ENCODE peak calls at places on chromosome 14, in five cellular contexts. One of them, this sample, is unnamed.

GRCh38 chr14:33715223-33715528 is 235.7 kb downstream of the EGLN3 start:
- DNase-seq in CD4-positive, alpha-beta T cell: no peak
- DNase-seq in body of pancreas: no peak
- DNase-seq in PC-9: no peak
- DNase-seq in testis: no peak
- DNase-seq in this sample: no peak

GRCh38 chr14:32049361-32050103 is 27.6 kb upstream of the ARHGAP5 start:
- DNase-seq in CD4-positive, alpha-beta T cell: no peak
- DNase-seq in body of pancreas: no peak
- DNase-seq in PC-9: no peak
- DNase-seq in testis: no peak
- DNase-seq in this sample: no peak

GRCh38 chr14:100067971-100068959 is 3.0 kb downstream of the EVL start:
- DNase-seq in CD4-positive, alpha-beta T cell: peak; percentile 78
- DNase-seq in body of pancreas: no peak
- DNase-seq in PC-9: peak; percentile 61
- DNase-seq in testis: peak; percentile 33
- DNase-seq in this sample: peak; percentile 73

GRCh38 chr14:97390031-97390729 is 593.0 kb downstream of the VRK1 start:
- DNase-seq in CD4-positive, alpha-beta T cell: no peak
- DNase-seq in body of pancreas: no peak
- DNase-seq in PC-9: no peak
- DNase-seq in testis: no peak
- DNase-seq in this sample: no peak

GRCh38 chr14:24212924-24213865 is at the start of gene CHMP4A:
- DNase-seq in CD4-positive, alpha-beta T cell: peak; percentile 94
- DNase-seq in body of pancreas: peak; percentile 93
- DNase-seq in PC-9: peak; percentile 91
- DNase-seq in testis: peak; percentile 97
- DNase-seq in this sample: peak; percentile 89

GRCh38 chr14:102344485-102344884 is 18.2 kb downstream of the CINP start:
- DNase-seq in CD4-positive, alpha-beta T cell: no peak
- DNase-seq in body of pancreas: no peak
- DNase-seq in PC-9: no peak
- DNase-seq in testis: peak; percentile 46
- DNase-seq in this sample: no peak

GRCh38 chr14:105137481-105138020 is 31.0 kb downstream of the JAG2 start:
- DNase-seq in CD4-positive, alpha-beta T cell: no peak
- DNase-seq in body of pancreas: no peak
- DNase-seq in PC-9: no peak
- DNase-seq in testis: no peak
- DNase-seq in this sample: no peak

GRCh38 chr14:61472801-61473376 is 151.5 kb downstream of the PRKCH start:
- DNase-seq in CD4-positive, alpha-beta T cell: peak; percentile 59
- DNase-seq in body of pancreas: no peak
- DNase-seq in PC-9: no peak
- DNase-seq in testis: no peak
- DNase-seq in this sample: no peak

GRCh38 chr14:53967606-53968005 is 11.0 kb upstream of the BMP4 start:
- DNase-seq in CD4-positive, alpha-beta T cell: no peak
- DNase-seq in body of pancreas: no peak
- DNase-seq in PC-9: no peak
- DNase-seq in testis: no peak
- DNase-seq in this sample: no peak

GRCh38 chr14:79369359-79370332 is 841.7 kb downstream of the DIO2 start:
- DNase-seq in CD4-positive, alpha-beta T cell: no peak
- DNase-seq in body of pancreas: peak; percentile 12
- DNase-seq in PC-9: no peak
- DNase-seq in testis: no peak
- DNase-seq in this sample: peak; percentile 62

GRCh38 chr14:105154476-105154871 is 14.1 kb downstream of the JAG2 start:
- DNase-seq in CD4-positive, alpha-beta T cell: no peak
- DNase-seq in body of pancreas: no peak
- DNase-seq in PC-9: no peak
- DNase-seq in testis: no peak
- DNase-seq in this sample: no peak

GRCh38 chr14:101412741-101413140 is 148.6 kb upstream of the DIO3 start:
- DNase-seq in CD4-positive, alpha-beta T cell: no peak
- DNase-seq in body of pancreas: no peak
- DNase-seq in PC-9: peak; percentile 23
- DNase-seq in testis: no peak
- DNase-seq in this sample: no peak

GRCh38 chr14:84490081-84490480 is 1039.9 kb upstream of the FLRT2 start:
- DNase-seq in CD4-positive, alpha-beta T cell: no peak
- DNase-seq in body of pancreas: no peak
- DNase-seq in PC-9: no peak
- DNase-seq in testis: no peak
- DNase-seq in this sample: no peak

GRCh38 chr14:56224691-56225681 is 106.8 kb downstream of the PELI2 start:
- DNase-seq in CD4-positive, alpha-beta T cell: no peak
- DNase-seq in body of pancreas: peak; percentile 51
- DNase-seq in PC-9: no peak
- DNase-seq in testis: no peak
- DNase-seq in this sample: no peak

GRCh38 chr14:76767681-76768055 is 6.4 kb downstream of the VASH1 start:
- DNase-seq in CD4-positive, alpha-beta T cell: no peak
- DNase-seq in body of pancreas: no peak
- DNase-seq in PC-9: no peak
- DNase-seq in testis: no peak
- DNase-seq in this sample: no peak

GRCh38 chr14:95891742-95892141 is 15.1 kb downstream of the TUNAR start:
- DNase-seq in CD4-positive, alpha-beta T cell: no peak
- DNase-seq in body of pancreas: no peak
- DNase-seq in PC-9: no peak
- DNase-seq in testis: no peak
- DNase-seq in this sample: peak; percentile 6

GRCh38 chr14:35197015-35197414 is 74.7 kb downstream of the PRORP start:
- DNase-seq in CD4-positive, alpha-beta T cell: no peak
- DNase-seq in body of pancreas: no peak
- DNase-seq in PC-9: no peak
- DNase-seq in testis: no peak
- DNase-seq in this sample: no peak

GRCh38 chr14:93959239-93960107 is 16.9 kb downstream of the ASB2 start:
- DNase-seq in CD4-positive, alpha-beta T cell: peak; percentile 82
- DNase-seq in body of pancreas: peak; percentile 47
- DNase-seq in PC-9: peak; percentile 80
- DNase-seq in testis: no peak
- DNase-seq in this sample: peak; percentile 89

GRCh38 chr14:70907996-70908917 is 998 bp downstream of the PCNX1 start:
- DNase-seq in CD4-positive, alpha-beta T cell: peak; percentile 56
- DNase-seq in body of pancreas: peak; percentile 51
- DNase-seq in PC-9: peak; percentile 38
- DNase-seq in testis: peak; percentile 71
- DNase-seq in this sample: no peak

GRCh38 chr14:45065540-45065939 is 18.4 kb upstream of the PRPF39 start:
- DNase-seq in CD4-positive, alpha-beta T cell: no peak
- DNase-seq in body of pancreas: no peak
- DNase-seq in PC-9: no peak
- DNase-seq in testis: no peak
- DNase-seq in this sample: no peak

GRCh38 chr14:56794557-56795283 is 15.6 kb downstream of the OTX2 start:
- DNase-seq in CD4-positive, alpha-beta T cell: no peak
- DNase-seq in body of pancreas: no peak
- DNase-seq in PC-9: no peak
- DNase-seq in testis: no peak
- DNase-seq in this sample: no peak

GRCh38 chr14:32202468-32202865 is 602 bp downstream of the RNU6-8 start:
- DNase-seq in CD4-positive, alpha-beta T cell: no peak
- DNase-seq in body of pancreas: no peak
- DNase-seq in PC-9: no peak
- DNase-seq in testis: peak; percentile 18
- DNase-seq in this sample: no peak

GRCh38 chr14:99522457-99522891 is 41.3 kb downstream of the CCNK start:
- DNase-seq in CD4-positive, alpha-beta T cell: no peak
- DNase-seq in body of pancreas: no peak
- DNase-seq in PC-9: no peak
- DNase-seq in testis: no peak
- DNase-seq in this sample: no peak

GRCh38 chr14:100159107-100159864 is at the start of gene DEGS2:
- DNase-seq in CD4-positive, alpha-beta T cell: peak; percentile 61
- DNase-seq in body of pancreas: peak; percentile 73
- DNase-seq in PC-9: no peak
- DNase-seq in testis: peak; percentile 43
- DNase-seq in this sample: no peak

DNA sequence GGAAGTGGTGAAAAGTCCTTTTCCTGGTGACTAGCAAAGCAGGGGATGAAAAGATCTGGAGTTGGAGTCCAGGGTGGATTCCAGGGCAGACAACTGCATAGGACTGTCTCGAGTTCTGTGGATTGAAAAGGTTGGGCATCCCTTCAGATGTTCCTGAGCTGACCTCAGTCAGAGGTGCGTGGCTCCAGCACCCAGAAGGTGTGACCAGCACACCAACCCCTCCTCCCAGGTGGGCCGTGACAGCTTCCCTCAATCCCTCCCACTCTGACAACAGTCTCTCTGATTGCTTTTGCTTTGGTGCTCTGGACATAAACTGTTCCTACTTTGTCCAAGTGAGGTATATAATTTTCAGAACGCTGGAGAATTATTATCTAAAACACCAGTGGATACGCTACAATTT is 88.1 kb downstream of the DAD1 start:
- DNase-seq in CD4-positive, alpha-beta T cell: no peak
- DNase-seq in body of pancreas: no peak
- DNase-seq in PC-9: no peak
- DNase-seq in testis: no peak
- DNase-seq in this sample: no peak
- H3K27ac ChIP-seq in CD4-positive, alpha-beta T cell: peak overlapping the region; percentile 75
- H3K27ac ChIP-seq in body of pancreas: no peak overlapping the region
- H3K27ac ChIP-seq in PC-9: no peak overlapping the region
- H3K27ac ChIP-seq in testis: no peak overlapping the region
- H3K27ac ChIP-seq in this sample: no peak overlapping the region

GRCh38 chr14:103526247-103526913 is 2.6 kb upstream of the TRMT61A start:
- DNase-seq in CD4-positive, alpha-beta T cell: no peak
- DNase-seq in body of pancreas: no peak
- DNase-seq in PC-9: no peak
- DNase-seq in testis: no peak
- DNase-seq in this sample: no peak
- H3K27ac ChIP-seq in CD4-positive, alpha-beta T cell: no peak overlapping the region
- H3K27ac ChIP-seq in body of pancreas: peak overlapping the region; percentile 22
- H3K27ac ChIP-seq in PC-9: no peak overlapping the region
- H3K27ac ChIP-seq in testis: no peak overlapping the region
- H3K27ac ChIP-seq in this sample: no peak overlapping the region

DNA sequence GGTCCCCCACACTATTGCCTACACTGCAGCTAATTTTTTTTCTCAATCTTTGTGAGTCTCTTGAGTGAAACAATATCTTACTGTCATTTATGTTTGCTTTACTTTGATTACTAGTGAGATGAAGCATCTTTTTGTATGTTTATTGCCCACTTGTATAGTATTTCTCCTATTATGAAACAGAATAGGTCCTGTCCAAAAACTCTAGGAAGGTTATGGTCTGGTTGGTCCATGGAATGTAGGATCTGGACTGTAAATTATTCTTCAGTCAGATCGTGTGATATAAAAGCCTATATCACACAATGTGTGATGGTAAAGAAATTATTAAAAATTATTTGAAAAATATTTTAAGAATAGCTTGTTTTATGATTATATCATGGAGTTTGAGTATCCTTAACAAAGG is 434.4 kb downstream of the ZFP36L1 start:
- DNase-seq in CD4-positive, alpha-beta T cell: no peak
- DNase-seq in body of pancreas: no peak
- DNase-seq in PC-9: no peak
- DNase-seq in testis: no peak
- DNase-seq in this sample: no peak
- H3K27ac ChIP-seq in CD4-positive, alpha-beta T cell: no peak overlapping the region
- H3K27ac ChIP-seq in body of pancreas: no peak overlapping the region
- H3K27ac ChIP-seq in PC-9: no peak overlapping the region
- H3K27ac ChIP-seq in testis: no peak overlapping the region
- H3K27ac ChIP-seq in this sample: no peak overlapping the region

GRCh38 chr14:60215127-60215444 is 33.9 kb upstream of the PPM1A start:
- DNase-seq in CD4-positive, alpha-beta T cell: no peak
- DNase-seq in body of pancreas: no peak
- DNase-seq in PC-9: no peak
- DNase-seq in testis: no peak
- DNase-seq in this sample: no peak

GRCh38 chr14:60217713-60218112 is 31.3 kb upstream of the PPM1A start:
- DNase-seq in CD4-positive, alpha-beta T cell: no peak
- DNase-seq in body of pancreas: no peak
- DNase-seq in PC-9: no peak
- DNase-seq in testis: no peak
- DNase-seq in this sample: no peak

GRCh38 chr14:60214003-60214402 is 35.0 kb upstream of the PPM1A start:
- DNase-seq in CD4-positive, alpha-beta T cell: no peak
- DNase-seq in body of pancreas: no peak
- DNase-seq in PC-9: no peak
- DNase-seq in testis: no peak
- DNase-seq in this sample: no peak

GRCh38 chr14:60214415-60215126 is 34.5 kb upstream of the PPM1A start:
- DNase-seq in CD4-positive, alpha-beta T cell: no peak
- DNase-seq in body of pancreas: no peak
- DNase-seq in PC-9: no peak
- DNase-seq in testis: no peak
- DNase-seq in this sample: no peak

DNA sequence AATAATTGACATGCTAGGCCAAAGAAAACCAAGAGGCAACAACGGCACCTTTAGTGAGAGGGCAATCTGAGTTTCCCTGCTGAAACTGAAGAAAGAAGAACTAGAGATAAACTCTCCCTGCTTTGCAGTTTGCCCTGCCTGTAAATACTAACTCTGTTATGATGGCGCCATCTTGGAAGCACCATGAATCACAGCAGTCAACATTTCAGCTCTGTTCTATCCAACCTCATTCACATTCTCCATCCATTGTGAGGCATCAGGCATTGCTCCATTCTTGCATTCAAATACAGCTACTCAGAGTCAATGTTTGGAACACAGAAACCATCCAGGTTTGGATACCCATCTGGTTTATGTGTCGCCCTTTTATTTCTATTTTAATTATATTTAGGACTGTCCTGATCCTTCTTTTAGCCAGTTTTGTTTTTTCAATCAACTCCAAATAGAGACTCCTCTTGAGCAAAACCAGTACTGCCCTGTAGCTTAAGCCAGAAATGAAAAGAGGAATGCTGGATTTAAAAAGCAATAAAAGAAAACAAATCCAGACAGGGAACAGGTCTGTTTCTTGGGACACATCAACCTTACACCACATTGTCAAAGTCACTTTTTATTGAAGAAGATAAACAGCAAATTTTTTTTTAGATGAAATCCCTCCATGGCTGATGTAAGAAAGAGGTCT is 33.4 kb upstream of the PPM1A start:
- DNase-seq in CD4-positive, alpha-beta T cell: no peak
- DNase-seq in body of pancreas: no peak
- DNase-seq in PC-9: no peak
- DNase-seq in testis: no peak
- DNase-seq in this sample: no peak
- H3K27ac ChIP-seq in CD4-positive, alpha-beta T cell: no peak overlapping the region
- H3K27ac ChIP-seq in body of pancreas: no peak overlapping the region
- H3K27ac ChIP-seq in PC-9: no peak overlapping the region
- H3K27ac ChIP-seq in testis: no peak overlapping the region
- H3K27ac ChIP-seq in this sample: no peak overlapping the region

DNA sequence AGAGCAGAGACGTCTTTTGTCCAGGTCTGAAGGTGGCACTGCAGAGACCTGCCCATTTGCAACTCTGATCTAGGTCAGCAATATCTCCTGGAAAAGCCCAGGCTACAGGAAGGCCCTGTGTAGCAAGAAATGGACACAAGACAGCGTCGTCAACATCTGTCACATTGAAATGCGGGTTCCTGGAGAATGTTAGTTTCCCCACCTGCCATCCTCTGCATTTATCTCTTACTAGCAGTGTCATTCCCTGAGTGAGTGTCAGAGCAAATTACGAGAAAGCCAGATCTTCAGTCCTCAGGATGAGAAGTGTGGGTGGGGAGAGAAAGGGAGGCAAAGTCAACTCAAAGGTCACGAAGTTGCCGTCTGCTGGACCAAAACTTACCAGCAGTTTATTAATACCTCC is 27.4 kb upstream of the FLVCR2 start:
- DNase-seq in CD4-positive, alpha-beta T cell: no peak
- DNase-seq in body of pancreas: no peak
- DNase-seq in PC-9: no peak
- DNase-seq in testis: no peak
- DNase-seq in this sample: no peak
- H3K27ac ChIP-seq in CD4-positive, alpha-beta T cell: no peak overlapping the region
- H3K27ac ChIP-seq in body of pancreas: no peak overlapping the region
- H3K27ac ChIP-seq in PC-9: no peak overlapping the region
- H3K27ac ChIP-seq in testis: no peak overlapping the region
- H3K27ac ChIP-seq in this sample: no peak overlapping the region